ENCODE peak calls at places on chromosomes 13 and 19, in four cellular contexts. E is tibial nerve; B is CD4-positive, CD25-positive, alpha-beta regulatory T cell; P is psoas muscle. G is an unnamed sample.

GRCh38 chr19:28577666-28578065 is 635.3 kb downstream of the UQCRFS1 start:
- DNase-seq in B (no peak), E (no peak), P (no peak), G (no peak)

GRCh38 chr19:918152-918437 is 962 bp downstream of the KISS1R start:
- DNase-seq in E (no peak), B (no peak), P (no peak), G (no peak)

GRCh38 chr13:99356216-99357089 is 49.3 kb upstream of the GPR183 start:
- DNase-seq in E (no peak), B (peak), P (no peak), G (no peak)

GRCh38 chr19:39544201-39544903 is 4.4 kb upstream of the EID2 start:
- DNase-seq in B (no peak), E (no peak), P (no peak), G (no peak)

GRCh38 chr13:36395280-36395679 is 37.0 kb upstream of the CCNA1 start:
- DNase-seq in E (no peak), P (no peak), B (no peak), G (no peak)

GRCh38 chr13:50284540-50284939 is 269.3 kb downstream of the KCNRG start:
- DNase-seq in E (no peak), P (no peak), B (no peak), G (no peak)

GRCh38 chr13:46595136-46595917 is 42.4 kb downstream of the LRCH1 start:
- DNase-seq in B (no peak), P (no peak), E (no peak), G (no peak)

GRCh38 chr13:31967155-31967554 is 64.4 kb upstream of the FRY start:
- DNase-seq in P (no peak), E (no peak), B (no peak), G (no peak)

GRCh38 chr13:20703785-20704458 is 423 bp downstream of the IL17D start:
- DNase-seq in E (peak), P (peak), B (peak), G (no peak)

GRCh38 chr19:55050749-55051532 is 12.0 kb downstream of the RDH13 start:
- DNase-seq in P (no peak), B (no peak), E (no peak), G (no peak)

GRCh38 chr13:109938255-109938936 is 152.0 kb upstream of the IRS2 start:
- DNase-seq in E (no peak), P (no peak), B (no peak), G (no peak)

GRCh38 chr19:57056972-57057371 is 62.8 kb upstream of the USP29 start:
- DNase-seq in P (peak), E (no peak), B (no peak), G (no peak)

GRCh38 chr13:27631156-27631555 is 9.5 kb downstream of the POLR1D start:
- DNase-seq in B (no peak), E (no peak), P (no peak), G (no peak)

GRCh38 chr13:67437246-67437645 is 207.1 kb upstream of the PCDH9 start:
- DNase-seq in E (no peak), B (no peak), P (no peak), G (no peak)

GRCh38 chr13:99962242-99962641 is 9.3 kb downstream of the ZIC5 start:
- DNase-seq in P (no peak), E (no peak), B (no peak), G (no peak)

GRCh38 chr19:31220540-31220939 is 128.7 kb downstream of the TSHZ3 start:
- DNase-seq in E (no peak), P (no peak), B (no peak), G (no peak)

GRCh38 chr13:73421310-73421912 is 362.6 kb downstream of the KLF5 start:
- DNase-seq in P (no peak), B (no peak), E (no peak), G (no peak)

GRCh38 chr13:110831437-110832204 is 83.2 kb downstream of the ANKRD10 start:
- DNase-seq in B (no peak), P (no peak), E (no peak), G (no peak)

GRCh38 chr13:111547726-111548273 is 227.4 kb downstream of the TEX29 start:
- DNase-seq in B (no peak), E (no peak), P (no peak), G (no peak)

GRCh38 chr13:21150013-21150412 is 26.3 kb downstream of the SKA3 start:
- DNase-seq in B (no peak), P (no peak), E (no peak), G (no peak)

GRCh38 chr19:17797397-17798201 is 2.7 kb downstream of the B3GNT3 start:
- DNase-seq in P (no peak), E (no peak), B (no peak), G (no peak)

GRCh38 chr13:31476266-31476665 is 263.1 kb upstream of the RXFP2 start:
- DNase-seq in B (no peak), P (no peak), E (no peak), G (no peak)

GRCh38 chr19:17721821-17722220 is 2.5 kb downstream of the MAP1S start:
- DNase-seq in B (no peak), P (peak), E (peak), G (no peak)

GRCh38 chr19:43759515-43759914 is 4.8 kb upstream of the SMG9 start:
- DNase-seq in B (no peak), P (no peak), E (no peak), G (no peak)

GRCh38 chr19:18802354-18802753 is 11.2 kb upstream of the COMP start:
- DNase-seq in P (no peak), E (no peak), B (no peak), G (no peak)

GRCh38 chr13:42497798-42498197 is 76.2 kb upstream of the TNFSF11 start:
- DNase-seq in P (no peak), B (no peak), E (no peak), G (no peak)

GRCh38 chr19:43464089-43464775 is 1.2 kb downstream of the LYPD3 start:
- DNase-seq in B (no peak), P (peak), E (peak), G (peak)

GRCh38 chr19:8336665-8337064 is 6.4 kb downstream of the KANK3 start:
- DNase-seq in E (no peak), P (no peak), B (no peak), G (no peak)

GRCh38 chr19:52094526-52094925 is 1.0 kb downstream of the ZNF841 start:
- DNase-seq in P (no peak), E (no peak), B (no peak), G (no peak)

GRCh38 chr19:18464646-18465045 is 26.7 kb upstream of the ISYNA1 start:
- DNase-seq in B (no peak), P (peak), E (peak), G (peak)

GRCh38 chr13:86109107-86109506 is 309.9 kb upstream of the SLITRK6 start:
- DNase-seq in B (no peak), E (no peak), P (no peak), G (no peak)

GRCh38 chr13:110109140-110109783 is 197.7 kb downstream of the COL4A1 start:
- DNase-seq in E (no peak), P (no peak), B (no peak), G (no peak)

GRCh38 chr13:59318320-59318930 is 845.3 kb downstream of the DIAPH3 start:
- DNase-seq in E (peak), B (peak), P (peak), G (no peak)

GRCh38 chr13:21676611-21677021 is 5.7 kb downstream of the FGF9 start:
- DNase-seq in P (peak), B (no peak), E (no peak), G (no peak)

GRCh38 chr13:112067871-112068305 is 939 bp downstream of the SOX1 start:
- DNase-seq in P (no peak), B (no peak), E (no peak), G (no peak)

GRCh38 chr13:114077938-114078335 is 54.5 kb downstream of the RASA3 start:
- DNase-seq in P (no peak), E (peak), B (no peak), G (no peak)

GRCh38 chr19:14550201-14550754 is 20.9 kb downstream of the TECR start:
- DNase-seq in P (no peak), E (no peak), B (no peak), G (no peak)
- H3K27ac ChIP-seq in P (peak), E (no peak), B (no peak), G (no peak)

GRCh38 chr19:10334340-10335148 is 1.2 kb upstream of the RAVER1 start:
- DNase-seq in E (peak), P (peak), B (no peak), G (peak)
- H3K27ac ChIP-seq in E (peak), P (peak), B (peak), G (peak)

DNA sequence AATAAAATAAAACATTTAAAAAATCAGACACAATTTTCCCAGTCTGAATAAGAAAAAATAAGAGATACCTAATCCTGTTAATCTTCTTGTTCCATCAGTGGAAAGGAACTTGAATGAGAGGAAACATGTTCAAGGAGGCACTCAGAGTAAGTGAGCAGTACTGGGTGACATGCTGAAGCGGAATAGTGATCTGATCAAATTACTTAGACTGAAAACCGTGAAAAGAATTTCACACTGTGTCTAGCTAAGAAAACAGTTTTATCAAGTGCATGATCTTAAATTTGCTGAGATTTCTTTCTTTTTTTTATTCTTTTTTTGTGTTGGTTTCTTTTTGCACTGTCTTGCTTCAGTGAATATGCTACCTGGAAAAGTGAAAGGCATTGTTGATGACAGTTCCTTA is 249.5 kb upstream of the SLC10A2 start:
- DNase-seq in B (no peak), P (no peak), E (no peak), G (no peak)
- H3K27ac ChIP-seq in B (no peak), P (no peak), E (no peak), G (no peak)

DNA sequence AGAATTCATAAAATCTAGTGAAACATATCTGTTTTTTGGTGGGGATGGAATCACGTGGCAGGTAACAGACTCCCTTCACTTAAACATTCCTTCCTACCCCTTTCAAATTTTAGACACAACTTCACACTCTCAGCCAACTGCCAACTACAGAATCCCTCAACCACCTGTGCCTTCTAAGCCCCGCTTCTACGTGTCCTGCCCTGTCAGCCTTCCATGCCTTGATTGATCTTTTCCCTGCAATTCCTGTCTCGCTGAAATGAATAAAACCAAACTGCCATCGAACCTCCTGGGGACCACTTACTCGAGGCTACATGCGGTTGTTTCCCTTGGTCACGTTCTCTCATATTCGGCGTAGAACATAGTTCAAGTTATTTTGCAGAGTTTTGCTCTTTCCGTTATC is 1.2 kb downstream of the ZNF625 start:
- DNase-seq in B (no peak), P (no peak), E (no peak), G (no peak)
- H3K27ac ChIP-seq in B (no peak), P (no peak), E (peak), G (peak)